ENCODE peak calls at places on chromosomes 12 and 14, in seven cellular contexts. One of them, this sample, is unnamed.

GRCh38 chr14:105221598-105222178 is 26.6 kb upstream of the BTBD6 start:
- DNase-seq in upper lobe of right lung: no peak
- DNase-seq in NB4: no peak
- DNase-seq in neural progenitor cell: no peak
- DNase-seq in CD8-positive, alpha-beta T cell: no peak
- DNase-seq in OCI-LY7: no peak
- DNase-seq in fibroblast of villous mesenchyme: no peak
- DNase-seq in this sample: no peak

GRCh38 chr14:103001651-103002396 is 55.5 kb downstream of the CDC42BPB start:
- DNase-seq in OCI-LY7: peak; percentile 11
- DNase-seq in fibroblast of villous mesenchyme: no peak
- DNase-seq in NB4: no peak
- DNase-seq in upper lobe of right lung: no peak
- DNase-seq in neural progenitor cell: no peak
- DNase-seq in CD8-positive, alpha-beta T cell: no peak
- DNase-seq in this sample: no peak

GRCh38 chr12:132719141-132719953 is 8.7 kb downstream of the PGAM5 start:
- DNase-seq in fibroblast of villous mesenchyme: no peak
- DNase-seq in NB4: no peak
- DNase-seq in upper lobe of right lung: no peak
- DNase-seq in CD8-positive, alpha-beta T cell: no peak
- DNase-seq in OCI-LY7: no peak
- DNase-seq in neural progenitor cell: no peak
- DNase-seq in this sample: no peak

GRCh38 chr14:65095633-65096205 is 6.6 kb downstream of the MAX start:
- DNase-seq in upper lobe of right lung: no peak
- DNase-seq in fibroblast of villous mesenchyme: peak; percentile 82
- DNase-seq in neural progenitor cell: no peak
- DNase-seq in NB4: no peak
- DNase-seq in CD8-positive, alpha-beta T cell: no peak
- DNase-seq in OCI-LY7: no peak
- DNase-seq in this sample: peak; percentile 32

GRCh38 chr14:95490727-95491451 is 25.6 kb downstream of the SYNE3 start:
- DNase-seq in upper lobe of right lung: no peak
- DNase-seq in NB4: no peak
- DNase-seq in neural progenitor cell: no peak
- DNase-seq in OCI-LY7: no peak
- DNase-seq in CD8-positive, alpha-beta T cell: no peak
- DNase-seq in fibroblast of villous mesenchyme: no peak
- DNase-seq in this sample: no peak

GRCh38 chr12:13198921-13199320 is 2.4 kb downstream of the EMP1 start:
- DNase-seq in neural progenitor cell: no peak
- DNase-seq in upper lobe of right lung: no peak
- DNase-seq in CD8-positive, alpha-beta T cell: no peak
- DNase-seq in NB4: no peak
- DNase-seq in fibroblast of villous mesenchyme: peak; percentile 45
- DNase-seq in OCI-LY7: no peak
- DNase-seq in this sample: no peak

GRCh38 chr12:115630133-115630532 is 647.4 kb downstream of the MED13L start:
- DNase-seq in upper lobe of right lung: no peak
- DNase-seq in fibroblast of villous mesenchyme: peak; percentile 27
- DNase-seq in NB4: no peak
- DNase-seq in neural progenitor cell: no peak
- DNase-seq in OCI-LY7: no peak
- DNase-seq in CD8-positive, alpha-beta T cell: no peak
- DNase-seq in this sample: no peak

GRCh38 chr12:53071591-53072551 is 7.3 kb downstream of the SPRYD3 start:
- DNase-seq in OCI-LY7: no peak
- DNase-seq in fibroblast of villous mesenchyme: no peak
- DNase-seq in CD8-positive, alpha-beta T cell: no peak
- DNase-seq in neural progenitor cell: peak; percentile 72
- DNase-seq in NB4: no peak
- DNase-seq in upper lobe of right lung: peak; percentile 69
- DNase-seq in this sample: no peak

GRCh38 chr12:16950041-16950677 is 344.2 kb upstream of the LMO3 start:
- DNase-seq in neural progenitor cell: peak; percentile 76
- DNase-seq in CD8-positive, alpha-beta T cell: no peak
- DNase-seq in OCI-LY7: no peak
- DNase-seq in upper lobe of right lung: no peak
- DNase-seq in NB4: no peak
- DNase-seq in fibroblast of villous mesenchyme: no peak
- DNase-seq in this sample: no peak

GRCh38 chr12:32102234-32102633 is 4.4 kb upstream of the BICD1 start:
- DNase-seq in OCI-LY7: no peak
- DNase-seq in neural progenitor cell: no peak
- DNase-seq in upper lobe of right lung: no peak
- DNase-seq in fibroblast of villous mesenchyme: no peak
- DNase-seq in CD8-positive, alpha-beta T cell: no peak
- DNase-seq in NB4: no peak
- DNase-seq in this sample: no peak

GRCh38 chr12:67710582-67710981 is 62.0 kb downstream of the DYRK2 start:
- DNase-seq in NB4: peak; percentile 59
- DNase-seq in upper lobe of right lung: no peak
- DNase-seq in OCI-LY7: no peak
- DNase-seq in CD8-positive, alpha-beta T cell: no peak
- DNase-seq in neural progenitor cell: no peak
- DNase-seq in fibroblast of villous mesenchyme: peak; percentile 71
- DNase-seq in this sample: no peak

GRCh38 chr12:49503674-49504180 is 35.1 kb upstream of the KCNH3 start:
- DNase-seq in upper lobe of right lung: no peak
- DNase-seq in OCI-LY7: no peak
- DNase-seq in CD8-positive, alpha-beta T cell: no peak
- DNase-seq in fibroblast of villous mesenchyme: no peak
- DNase-seq in neural progenitor cell: no peak
- DNase-seq in NB4: no peak
- DNase-seq in this sample: peak; percentile 15

GRCh38 chr14:96385385-96385784 is 6.5 kb upstream of the AK7 start:
- DNase-seq in CD8-positive, alpha-beta T cell: no peak
- DNase-seq in NB4: no peak
- DNase-seq in upper lobe of right lung: no peak
- DNase-seq in fibroblast of villous mesenchyme: no peak
- DNase-seq in OCI-LY7: no peak
- DNase-seq in neural progenitor cell: no peak
- DNase-seq in this sample: no peak

GRCh38 chr14:104036250-104036649 is 49.2 kb upstream of the ASPG start:
- DNase-seq in CD8-positive, alpha-beta T cell: no peak
- DNase-seq in upper lobe of right lung: no peak
- DNase-seq in fibroblast of villous mesenchyme: no peak
- DNase-seq in NB4: no peak
- DNase-seq in OCI-LY7: no peak
- DNase-seq in neural progenitor cell: no peak
- DNase-seq in this sample: no peak

GRCh38 chr14:92987713-92988510 is 65.0 kb downstream of the CHGA start:
- DNase-seq in fibroblast of villous mesenchyme: no peak
- DNase-seq in CD8-positive, alpha-beta T cell: no peak
- DNase-seq in neural progenitor cell: no peak
- DNase-seq in OCI-LY7: no peak
- DNase-seq in upper lobe of right lung: no peak
- DNase-seq in NB4: no peak
- DNase-seq in this sample: no peak

DNA sequence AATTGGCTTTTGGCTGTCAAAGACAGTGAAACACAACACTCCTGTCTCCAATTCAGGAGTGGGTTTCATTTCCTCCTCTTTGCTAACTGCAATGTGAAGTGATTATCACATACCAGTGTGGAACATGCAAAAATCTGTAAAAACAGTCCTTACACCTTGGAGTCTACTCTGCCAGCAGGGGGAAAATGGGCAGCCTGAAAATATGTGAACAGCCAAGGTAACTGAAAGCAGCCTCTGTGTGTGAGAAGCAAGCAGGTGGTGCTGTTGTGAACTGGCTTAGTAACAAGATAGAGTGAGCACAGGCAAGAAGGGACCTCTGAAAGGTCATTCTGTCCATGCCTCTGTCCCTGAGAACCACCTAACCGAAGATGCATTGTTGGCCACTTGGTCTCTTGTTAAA is 6.0 kb downstream of the PRMT8 start:
- DNase-seq in CD8-positive, alpha-beta T cell: no peak
- DNase-seq in upper lobe of right lung: no peak
- DNase-seq in OCI-LY7: peak; percentile 4
- DNase-seq in NB4: no peak
- DNase-seq in neural progenitor cell: peak; percentile 40
- DNase-seq in fibroblast of villous mesenchyme: no peak
- DNase-seq in this sample: no peak
- TF ChIP-seq CTCF in CD8-positive, alpha-beta T cell: no peak
- TF ChIP-seq CTCF in upper lobe of right lung: no peak
- TF ChIP-seq CTCF in OCI-LY7: peak; percentile 25
- TF ChIP-seq CTCF in NB4: no peak
- TF ChIP-seq CTCF in neural progenitor cell: peak; percentile 44
- TF ChIP-seq CTCF in fibroblast of villous mesenchyme: no peak
- TF ChIP-seq CTCF in this sample: no peak

GRCh38 chr14:76761849-76762616 is 765 bp downstream of the VASH1 start:
- DNase-seq in fibroblast of villous mesenchyme: no peak
- DNase-seq in upper lobe of right lung: no peak
- DNase-seq in OCI-LY7: no peak
- DNase-seq in NB4: no peak
- DNase-seq in CD8-positive, alpha-beta T cell: no peak
- DNase-seq in neural progenitor cell: no peak
- DNase-seq in this sample: no peak

GRCh38 chr14:76760331-76761197 is 704 bp upstream of the VASH1 start:
- DNase-seq in NB4: no peak
- DNase-seq in CD8-positive, alpha-beta T cell: no peak
- DNase-seq in neural progenitor cell: no peak
- DNase-seq in upper lobe of right lung: no peak
- DNase-seq in OCI-LY7: no peak
- DNase-seq in fibroblast of villous mesenchyme: no peak
- DNase-seq in this sample: no peak

GRCh38 chr14:76762617-76763361 is 1.5 kb downstream of the VASH1 start:
- DNase-seq in fibroblast of villous mesenchyme: no peak
- DNase-seq in CD8-positive, alpha-beta T cell: no peak
- DNase-seq in neural progenitor cell: no peak
- DNase-seq in NB4: no peak
- DNase-seq in upper lobe of right lung: no peak
- DNase-seq in OCI-LY7: no peak
- DNase-seq in this sample: no peak

GRCh38 chr14:76759589-76759988 is 1.7 kb upstream of the VASH1 start:
- DNase-seq in NB4: no peak
- DNase-seq in CD8-positive, alpha-beta T cell: no peak
- DNase-seq in upper lobe of right lung: no peak
- DNase-seq in fibroblast of villous mesenchyme: no peak
- DNase-seq in OCI-LY7: no peak
- DNase-seq in neural progenitor cell: no peak
- DNase-seq in this sample: no peak

DNA sequence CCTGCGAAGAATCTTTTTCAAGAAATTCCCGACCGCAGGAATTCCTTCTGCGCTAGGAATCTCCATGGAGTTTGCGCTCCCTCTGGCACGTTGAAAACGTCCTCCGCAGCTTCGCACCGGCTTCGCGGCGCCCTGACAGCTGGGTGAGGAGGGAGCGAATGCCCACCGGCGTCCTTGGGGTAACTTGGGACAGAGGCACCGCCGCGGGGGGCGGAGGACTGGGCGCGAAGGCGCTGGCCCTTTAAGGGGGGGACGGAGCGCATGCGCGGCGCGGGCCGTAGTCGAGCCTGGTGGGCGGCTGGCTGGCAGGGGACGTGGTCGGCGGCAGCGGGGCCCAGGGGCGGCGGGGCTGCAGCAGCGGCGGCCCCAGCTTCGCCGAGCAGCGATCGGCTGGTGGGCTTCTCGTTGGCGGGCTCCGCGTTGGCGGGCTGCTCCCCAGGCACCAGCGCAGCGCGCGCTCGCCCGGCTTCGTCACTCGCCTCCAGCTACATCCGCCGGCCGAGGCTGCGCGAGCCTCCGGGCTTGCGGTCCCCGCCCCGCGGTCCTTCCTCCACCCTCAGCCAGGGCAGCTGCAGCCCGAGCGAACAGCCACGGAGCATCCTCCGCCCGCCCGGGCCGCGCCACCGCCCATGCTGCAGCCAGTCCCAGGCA is at the start of gene VASH1:
- DNase-seq in CD8-positive, alpha-beta T cell: peak; percentile 60
- DNase-seq in OCI-LY7: no peak
- DNase-seq in neural progenitor cell: peak; percentile 79
- DNase-seq in NB4: peak; percentile 80
- DNase-seq in upper lobe of right lung: peak; percentile 86
- DNase-seq in fibroblast of villous mesenchyme: peak; percentile 74
- DNase-seq in this sample: peak; percentile 29
- H3K4me3 ChIP-seq in CD8-positive, alpha-beta T cell: peak within 1 kb of the TSS; percentile 52
- H3K4me3 ChIP-seq in OCI-LY7: no peak within 1 kb of the TSS
- H3K4me3 ChIP-seq in neural progenitor cell: peak within 1 kb of the TSS; percentile 67
- H3K4me3 ChIP-seq in NB4: no peak within 1 kb of the TSS
- H3K4me3 ChIP-seq in upper lobe of right lung: peak within 1 kb of the TSS; percentile 68
- H3K4me3 ChIP-seq in fibroblast of villous mesenchyme: peak within 1 kb of the TSS; percentile 59
- H3K4me3 ChIP-seq in this sample: peak within 1 kb of the TSS; percentile 73

GRCh38 chr14:36654185-36655053 is 7.2 kb upstream of the PAX9 start:
- DNase-seq in CD8-positive, alpha-beta T cell: no peak
- DNase-seq in OCI-LY7: no peak
- DNase-seq in neural progenitor cell: peak; percentile 63
- DNase-seq in upper lobe of right lung: no peak
- DNase-seq in fibroblast of villous mesenchyme: no peak
- DNase-seq in NB4: no peak
- DNase-seq in this sample: no peak

GRCh38 chr14:36649872-36650650 is 11.6 kb upstream of the PAX9 start:
- DNase-seq in neural progenitor cell: no peak
- DNase-seq in upper lobe of right lung: no peak
- DNase-seq in NB4: no peak
- DNase-seq in fibroblast of villous mesenchyme: no peak
- DNase-seq in CD8-positive, alpha-beta T cell: no peak
- DNase-seq in OCI-LY7: no peak
- DNase-seq in this sample: no peak

GRCh38 chr14:36653412-36653811 is 8.2 kb upstream of the PAX9 start:
- DNase-seq in CD8-positive, alpha-beta T cell: no peak
- DNase-seq in upper lobe of right lung: no peak
- DNase-seq in neural progenitor cell: no peak
- DNase-seq in OCI-LY7: no peak
- DNase-seq in NB4: no peak
- DNase-seq in fibroblast of villous mesenchyme: no peak
- DNase-seq in this sample: no peak

GRCh38 chr14:36655054-36655381 is 6.6 kb upstream of the PAX9 start:
- DNase-seq in OCI-LY7: no peak
- DNase-seq in upper lobe of right lung: no peak
- DNase-seq in CD8-positive, alpha-beta T cell: no peak
- DNase-seq in fibroblast of villous mesenchyme: no peak
- DNase-seq in NB4: no peak
- DNase-seq in neural progenitor cell: peak; percentile 44
- DNase-seq in this sample: no peak

GRCh38 chr14:36652542-36653201 is 9.0 kb upstream of the PAX9 start:
- DNase-seq in OCI-LY7: no peak
- DNase-seq in fibroblast of villous mesenchyme: no peak
- DNase-seq in CD8-positive, alpha-beta T cell: no peak
- DNase-seq in upper lobe of right lung: no peak
- DNase-seq in NB4: no peak
- DNase-seq in neural progenitor cell: no peak
- DNase-seq in this sample: no peak
- TF ChIP-seq CTCF in OCI-LY7: no peak
- TF ChIP-seq CTCF in fibroblast of villous mesenchyme: no peak
- TF ChIP-seq CTCF in CD8-positive, alpha-beta T cell: no peak
- TF ChIP-seq CTCF in upper lobe of right lung: no peak
- TF ChIP-seq CTCF in NB4: no peak
- TF ChIP-seq CTCF in neural progenitor cell: no peak
- TF ChIP-seq CTCF in this sample: no peak

DNA sequence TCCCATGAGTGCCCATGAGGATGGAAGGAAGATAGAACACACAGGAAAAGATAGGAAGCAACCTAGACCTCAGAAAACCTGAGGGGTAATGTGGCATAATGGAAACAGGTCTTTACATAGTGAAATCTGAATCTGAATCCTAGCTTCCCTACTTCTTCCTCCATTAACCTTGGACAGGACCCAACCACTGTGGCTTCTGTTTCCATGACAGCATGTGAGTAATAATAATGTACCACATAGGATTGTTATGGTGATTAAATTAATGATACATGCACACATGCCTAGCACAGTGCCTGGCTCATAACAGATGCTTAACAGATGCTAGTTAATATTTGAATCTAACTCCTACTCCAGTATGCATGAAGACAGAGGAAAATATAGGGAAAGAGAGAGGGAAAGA is 11.2 kb downstream of the TTC9 start:
- DNase-seq in NB4: no peak
- DNase-seq in CD8-positive, alpha-beta T cell: no peak
- DNase-seq in OCI-LY7: no peak
- DNase-seq in upper lobe of right lung: no peak
- DNase-seq in neural progenitor cell: no peak
- DNase-seq in fibroblast of villous mesenchyme: no peak
- DNase-seq in this sample: no peak
- H3K4me3 ChIP-seq in NB4: no peak overlapping the region
- H3K4me3 ChIP-seq in CD8-positive, alpha-beta T cell: no peak overlapping the region
- H3K4me3 ChIP-seq in OCI-LY7: no peak overlapping the region
- H3K4me3 ChIP-seq in upper lobe of right lung: no peak overlapping the region
- H3K4me3 ChIP-seq in neural progenitor cell: no peak overlapping the region
- H3K4me3 ChIP-seq in fibroblast of villous mesenchyme: no peak overlapping the region
- H3K4me3 ChIP-seq in this sample: no peak overlapping the region